ENCODE peak calls at places on chromosomes 16 and 17, in seven cellular contexts. One of them, this sample, is unnamed. For H3K4me1, the result is how much of the 10 kb centered on the place peaks cover.

GRCh38 chr16:70478912-70479341 is 24.5 kb downstream of the FCSK start:
- DNase-seq in CD8-positive, alpha-beta T cell: no peak
- DNase-seq in BE2C: no peak
- DNase-seq in breast epithelium: no peak
- DNase-seq in pancreas: no peak
- DNase-seq in spleen: no peak
- DNase-seq in fibroblast of lung: peak
- DNase-seq in this sample: no peak

GRCh38 chr17:34852141-34852540 is 109.1 kb downstream of the CCT6B start:
- DNase-seq in breast epithelium: no peak
- DNase-seq in fibroblast of lung: no peak
- DNase-seq in pancreas: no peak
- DNase-seq in spleen: no peak
- DNase-seq in BE2C: no peak
- DNase-seq in CD8-positive, alpha-beta T cell: no peak
- DNase-seq in this sample: no peak

GRCh38 chr17:16911141-16911937 is 60.6 kb downstream of the TNFRSF13B start:
- DNase-seq in fibroblast of lung: no peak
- DNase-seq in BE2C: no peak
- DNase-seq in CD8-positive, alpha-beta T cell: peak
- DNase-seq in spleen: peak
- DNase-seq in breast epithelium: peak
- DNase-seq in pancreas: no peak
- DNase-seq in this sample: no peak

GRCh38 chr16:48330847-48331204 is 54.4 kb downstream of the SIAH1 start:
- DNase-seq in BE2C: no peak
- DNase-seq in CD8-positive, alpha-beta T cell: no peak
- DNase-seq in fibroblast of lung: no peak
- DNase-seq in pancreas: no peak
- DNase-seq in breast epithelium: no peak
- DNase-seq in spleen: no peak
- DNase-seq in this sample: no peak

GRCh38 chr17:79221597-79221996 is 147.0 kb downstream of the ENGASE start:
- DNase-seq in BE2C: no peak
- DNase-seq in fibroblast of lung: no peak
- DNase-seq in CD8-positive, alpha-beta T cell: no peak
- DNase-seq in breast epithelium: no peak
- DNase-seq in spleen: no peak
- DNase-seq in pancreas: no peak
- DNase-seq in this sample: no peak

GRCh38 chr16:13997526-13997925 is 73.6 kb upstream of the MRTFB start:
- DNase-seq in spleen: no peak
- DNase-seq in BE2C: no peak
- DNase-seq in pancreas: no peak
- DNase-seq in breast epithelium: no peak
- DNase-seq in fibroblast of lung: no peak
- DNase-seq in CD8-positive, alpha-beta T cell: no peak
- DNase-seq in this sample: no peak

GRCh38 chr17:62911106-62911505 is 54.9 kb upstream of the TANC2 start:
- DNase-seq in BE2C: no peak
- DNase-seq in pancreas: no peak
- DNase-seq in CD8-positive, alpha-beta T cell: no peak
- DNase-seq in breast epithelium: no peak
- DNase-seq in spleen: no peak
- DNase-seq in fibroblast of lung: no peak
- DNase-seq in this sample: no peak

GRCh38 chr17:71975998-71976649 is 144.7 kb upstream of the SOX9 start:
- DNase-seq in fibroblast of lung: peak
- DNase-seq in BE2C: peak
- DNase-seq in pancreas: peak
- DNase-seq in CD8-positive, alpha-beta T cell: no peak
- DNase-seq in spleen: no peak
- DNase-seq in breast epithelium: peak
- DNase-seq in this sample: no peak

GRCh38 chr16:67504190-67505021 is 21.1 kb upstream of the AGRP start:
- DNase-seq in BE2C: no peak
- DNase-seq in spleen: peak
- DNase-seq in fibroblast of lung: no peak
- DNase-seq in pancreas: no peak
- DNase-seq in breast epithelium: no peak
- DNase-seq in CD8-positive, alpha-beta T cell: peak
- DNase-seq in this sample: no peak

GRCh38 chr17:231966-232807 is 50.7 kb upstream of the DOC2B start:
- DNase-seq in breast epithelium: peak
- DNase-seq in spleen: peak
- DNase-seq in pancreas: peak
- DNase-seq in BE2C: no peak
- DNase-seq in CD8-positive, alpha-beta T cell: no peak
- DNase-seq in fibroblast of lung: no peak
- DNase-seq in this sample: no peak

GRCh38 chr17:70307430-70307829 is 138.1 kb downstream of the KCNJ2 start:
- DNase-seq in pancreas: no peak
- DNase-seq in BE2C: no peak
- DNase-seq in breast epithelium: no peak
- DNase-seq in CD8-positive, alpha-beta T cell: no peak
- DNase-seq in fibroblast of lung: peak
- DNase-seq in spleen: no peak
- DNase-seq in this sample: no peak

GRCh38 chr17:16013943-16014407 is 14.4 kb downstream of the TTC19 start:
- DNase-seq in pancreas: no peak
- DNase-seq in fibroblast of lung: peak
- DNase-seq in BE2C: peak
- DNase-seq in breast epithelium: no peak
- DNase-seq in spleen: no peak
- DNase-seq in CD8-positive, alpha-beta T cell: no peak
- DNase-seq in this sample: peak

GRCh38 chr17:70278846-70279465 is 109.6 kb downstream of the KCNJ2 start:
- DNase-seq in breast epithelium: no peak
- DNase-seq in pancreas: no peak
- DNase-seq in spleen: no peak
- DNase-seq in CD8-positive, alpha-beta T cell: no peak
- DNase-seq in fibroblast of lung: peak
- DNase-seq in BE2C: peak
- DNase-seq in this sample: no peak

GRCh38 chr16:53740476-53740875 is 36.5 kb downstream of the FTO start:
- DNase-seq in pancreas: no peak
- DNase-seq in BE2C: no peak
- DNase-seq in fibroblast of lung: no peak
- DNase-seq in breast epithelium: no peak
- DNase-seq in CD8-positive, alpha-beta T cell: no peak
- DNase-seq in spleen: no peak
- DNase-seq in this sample: no peak

GRCh38 chr17:21368545-21369246 is 7.5 kb upstream of the KCNJ12 start:
- DNase-seq in pancreas: no peak
- DNase-seq in breast epithelium: no peak
- DNase-seq in CD8-positive, alpha-beta T cell: no peak
- DNase-seq in BE2C: no peak
- DNase-seq in fibroblast of lung: no peak
- DNase-seq in spleen: no peak
- DNase-seq in this sample: peak

GRCh38 chr17:681738-682137 is 32.9 kb downstream of the VPS53 start:
- DNase-seq in pancreas: no peak
- DNase-seq in CD8-positive, alpha-beta T cell: no peak
- DNase-seq in fibroblast of lung: no peak
- DNase-seq in BE2C: no peak
- DNase-seq in spleen: no peak
- DNase-seq in breast epithelium: no peak
- DNase-seq in this sample: peak

DNA sequence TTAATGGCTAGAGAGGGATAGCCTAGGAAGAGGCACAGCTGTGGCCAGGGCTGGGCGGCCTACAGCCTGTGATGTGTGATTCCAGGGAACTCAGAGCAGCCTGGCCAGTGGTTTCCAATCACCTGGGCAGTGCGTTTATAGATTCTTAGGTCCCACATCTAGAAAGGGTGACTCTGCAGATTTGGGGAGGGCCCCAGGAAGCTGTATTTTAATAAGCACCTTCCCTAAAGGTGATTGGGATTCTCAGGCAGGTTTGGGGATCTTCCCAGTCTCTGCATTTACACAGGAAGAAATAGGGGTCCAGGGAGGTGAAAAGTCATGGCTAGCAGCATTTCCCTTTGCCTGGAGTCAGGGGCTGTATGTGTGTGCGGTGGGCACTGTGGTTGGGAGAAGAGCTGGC is 9.5 kb downstream of the SPNS2 start:
- DNase-seq in fibroblast of lung: no peak
- DNase-seq in breast epithelium: no peak
- DNase-seq in pancreas: no peak
- DNase-seq in BE2C: no peak
- DNase-seq in spleen: no peak
- DNase-seq in CD8-positive, alpha-beta T cell: no peak
- DNase-seq in this sample: no peak
- H3K4me1 ChIP-seq in fibroblast of lung: under half
- H3K4me1 ChIP-seq in breast epithelium: under half
- H3K4me1 ChIP-seq in pancreas: under half
- H3K4me1 ChIP-seq in BE2C: under half
- H3K4me1 ChIP-seq in spleen: half or more
- H3K4me1 ChIP-seq in CD8-positive, alpha-beta T cell: under half
- H3K4me1 ChIP-seq in this sample: under half

GRCh38 chr16:68969338-68969737 is 126.0 kb downstream of the TANGO6 start:
- DNase-seq in fibroblast of lung: no peak
- DNase-seq in BE2C: no peak
- DNase-seq in CD8-positive, alpha-beta T cell: no peak
- DNase-seq in pancreas: no peak
- DNase-seq in spleen: no peak
- DNase-seq in breast epithelium: no peak
- DNase-seq in this sample: no peak
- H3K4me1 ChIP-seq in fibroblast of lung: under half
- H3K4me1 ChIP-seq in BE2C: under half
- H3K4me1 ChIP-seq in CD8-positive, alpha-beta T cell: under half
- H3K4me1 ChIP-seq in pancreas: under half
- H3K4me1 ChIP-seq in spleen: under half
- H3K4me1 ChIP-seq in breast epithelium: under half
- H3K4me1 ChIP-seq in this sample: under half

DNA sequence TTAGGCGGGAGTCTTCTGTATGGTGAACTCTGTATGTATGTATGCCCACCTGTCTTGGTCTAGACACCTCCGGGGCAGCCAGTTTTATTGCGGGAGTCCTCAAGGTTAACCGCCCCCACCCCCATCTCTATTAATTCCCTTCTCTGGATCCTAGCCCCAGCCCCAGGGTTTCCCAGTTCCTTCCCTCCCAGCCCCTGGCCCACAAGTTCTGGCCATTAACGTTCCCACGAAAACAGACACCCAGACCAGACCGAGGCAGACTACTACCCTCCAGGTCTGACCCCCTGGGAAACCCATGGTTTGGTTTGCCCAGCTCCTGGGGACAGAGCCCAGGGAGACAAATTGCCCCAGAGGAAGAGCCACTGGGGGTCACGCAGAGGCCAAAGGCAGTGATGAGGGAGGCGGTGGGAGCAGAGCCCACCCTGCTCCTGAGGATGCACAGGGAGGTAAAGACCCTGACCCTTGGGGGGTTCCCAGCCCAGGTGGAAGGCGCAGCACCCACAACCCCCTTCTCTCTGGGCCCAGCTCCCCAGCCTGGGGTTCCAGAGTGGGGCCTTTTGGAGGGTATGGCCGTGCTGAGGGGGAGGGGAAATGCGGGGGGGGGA is 8.5 kb downstream of the TBKBP1 start:
- DNase-seq in breast epithelium: no peak
- DNase-seq in pancreas: no peak
- DNase-seq in spleen: peak
- DNase-seq in CD8-positive, alpha-beta T cell: no peak
- DNase-seq in fibroblast of lung: no peak
- DNase-seq in BE2C: no peak
- DNase-seq in this sample: no peak
- H3K4me1 ChIP-seq in breast epithelium: under half
- H3K4me1 ChIP-seq in pancreas: under half
- H3K4me1 ChIP-seq in spleen: half or more
- H3K4me1 ChIP-seq in CD8-positive, alpha-beta T cell: half or more
- H3K4me1 ChIP-seq in fibroblast of lung: under half
- H3K4me1 ChIP-seq in BE2C: under half
- H3K4me1 ChIP-seq in this sample: under half

DNA sequence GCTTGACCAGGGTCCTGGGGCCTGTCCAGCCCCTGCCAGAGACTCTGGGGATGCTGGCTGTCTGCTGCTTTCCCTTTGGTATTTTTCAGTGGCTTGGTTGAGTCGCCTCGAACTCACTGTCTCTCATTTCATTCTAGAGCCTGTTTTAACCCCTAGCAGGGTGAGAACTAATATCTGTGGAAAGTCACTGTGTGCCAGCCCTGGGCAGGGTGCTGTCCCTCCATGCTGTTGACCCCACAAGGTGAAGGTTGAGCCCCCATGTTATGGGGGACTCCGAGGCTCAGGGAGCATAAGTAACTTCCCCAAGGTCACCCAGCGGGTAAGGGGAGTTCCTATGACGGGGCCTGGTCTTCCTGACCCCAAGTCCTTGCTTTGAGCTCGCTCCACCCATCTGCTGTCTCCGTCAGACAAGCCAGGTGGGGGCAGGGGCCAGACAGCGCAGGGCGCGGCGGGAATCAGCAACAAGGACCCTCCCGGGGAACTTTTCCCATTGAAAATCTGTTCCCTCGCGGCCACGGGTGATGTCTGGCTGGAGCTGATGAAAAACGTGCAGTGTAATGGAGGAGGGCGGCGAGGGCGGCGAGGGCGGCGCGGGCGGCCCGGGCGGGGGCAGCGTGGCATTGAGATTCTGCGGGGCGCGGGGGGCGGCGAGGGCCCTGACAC is 32.8 kb downstream of the DCAKD start:
- DNase-seq in fibroblast of lung: peak
- DNase-seq in breast epithelium: no peak
- DNase-seq in spleen: no peak
- DNase-seq in pancreas: no peak
- DNase-seq in CD8-positive, alpha-beta T cell: peak
- DNase-seq in BE2C: peak
- DNase-seq in this sample: no peak
- H3K4me1 ChIP-seq in fibroblast of lung: under half
- H3K4me1 ChIP-seq in breast epithelium: under half
- H3K4me1 ChIP-seq in spleen: under half
- H3K4me1 ChIP-seq in pancreas: under half
- H3K4me1 ChIP-seq in CD8-positive, alpha-beta T cell: under half
- H3K4me1 ChIP-seq in BE2C: under half
- H3K4me1 ChIP-seq in this sample: under half

DNA sequence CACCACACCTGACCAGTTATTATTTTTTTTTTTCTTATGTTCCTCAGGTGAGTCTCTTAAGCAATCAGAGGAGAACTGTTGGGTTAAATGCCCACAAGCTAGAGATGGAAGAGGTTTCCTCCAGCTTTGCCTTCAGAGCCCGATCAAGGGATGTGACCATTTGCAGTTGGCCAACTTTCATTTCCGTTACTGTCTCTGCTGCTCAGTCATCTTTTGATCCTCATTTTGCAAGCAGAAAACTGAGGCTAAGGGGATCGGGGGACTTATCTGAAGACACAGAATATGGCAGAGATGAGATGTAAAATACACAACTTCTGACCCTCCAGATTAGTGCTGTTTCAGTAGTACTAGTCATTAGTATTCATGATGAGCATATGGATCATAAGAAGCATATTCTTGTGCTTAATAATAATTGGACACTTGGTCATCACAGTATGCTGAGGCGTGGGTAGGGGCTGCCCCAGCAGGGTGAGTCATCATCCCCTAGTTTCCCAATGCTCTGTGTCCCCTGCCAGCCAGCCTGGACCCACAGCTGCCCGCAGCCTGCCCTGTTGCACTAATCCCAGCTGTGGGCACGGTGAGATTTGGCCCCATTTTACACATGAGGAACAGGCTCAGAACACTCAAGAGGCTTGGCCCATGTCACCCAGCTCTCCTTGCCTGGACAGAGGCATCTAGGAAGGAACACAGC is 189.0 kb downstream of the RAB11FIP4 start:
- DNase-seq in fibroblast of lung: peak
- DNase-seq in spleen: no peak
- DNase-seq in CD8-positive, alpha-beta T cell: no peak
- DNase-seq in pancreas: no peak
- DNase-seq in BE2C: no peak
- DNase-seq in breast epithelium: no peak
- DNase-seq in this sample: no peak
- H3K4me1 ChIP-seq in fibroblast of lung: under half
- H3K4me1 ChIP-seq in spleen: under half
- H3K4me1 ChIP-seq in CD8-positive, alpha-beta T cell: under half
- H3K4me1 ChIP-seq in pancreas: under half
- H3K4me1 ChIP-seq in BE2C: under half
- H3K4me1 ChIP-seq in breast epithelium: under half
- H3K4me1 ChIP-seq in this sample: under half

GRCh38 chr17:17940451-17940911 is 31.7 kb downstream of the TOM1L2 start:
- DNase-seq in pancreas: no peak
- DNase-seq in breast epithelium: no peak
- DNase-seq in CD8-positive, alpha-beta T cell: no peak
- DNase-seq in fibroblast of lung: peak
- DNase-seq in BE2C: peak
- DNase-seq in spleen: no peak
- DNase-seq in this sample: peak
- H3K4me1 ChIP-seq in pancreas: under half
- H3K4me1 ChIP-seq in breast epithelium: under half
- H3K4me1 ChIP-seq in CD8-positive, alpha-beta T cell: under half
- H3K4me1 ChIP-seq in fibroblast of lung: under half
- H3K4me1 ChIP-seq in BE2C: under half
- H3K4me1 ChIP-seq in spleen: under half
- H3K4me1 ChIP-seq in this sample: half or more